ENCODE peak calls at places on chromosome 19, in seven cellular contexts. W, L, S, C, X, T and M are unnamed samples.

GRCh38 chr19:15014579-15014978 is 34.7 kb upstream of the CASP14 start:
- DNase-seq in W (no peak), L (no peak), S (no peak), C (no peak), X (no peak), T (no peak), M (no peak)

GRCh38 chr19:32606289-32606688 is 25.3 kb downstream of the PDCD5 start:
- DNase-seq in W (no peak), L (no peak), S (no peak), C (no peak), X (no peak), T (no peak), M (no peak)

GRCh38 chr19:7973883-7974282 is 30.4 kb upstream of the TIMM44 start:
- DNase-seq in W (no peak), L (no peak), S (no peak), C (no peak), X (no peak), T (no peak), M (no peak)

GRCh38 chr19:45179063-45179847 is 671 bp downstream of the BLOC1S3 start:
- DNase-seq in W (no peak), L (no peak), S (no peak), C (no peak), X (no peak), T (no peak), M (peak; percentile 17)

GRCh38 chr19:15144046-15144646 is 36.9 kb downstream of the SYDE1 start:
- DNase-seq in W (no peak), L (no peak), S (no peak), C (no peak), X (no peak), T (no peak), M (no peak)

GRCh38 chr19:30677702-30678101 is 305.5 kb downstream of the ZNF536 start:
- DNase-seq in W (no peak), L (no peak), S (no peak), C (no peak), X (no peak), T (no peak), M (no peak)

GRCh38 chr19:33621811-33622504 is at the start of gene CHST8:
- DNase-seq in W (peak; percentile 86), L (no peak), S (no peak), C (no peak), X (no peak), T (peak; percentile 11), M (no peak)

GRCh38 chr19:51686171-51686570 is 7.0 kb upstream of the SPACA6 start:
- DNase-seq in W (no peak), L (no peak), S (no peak), C (no peak), X (no peak), T (no peak), M (no peak)

GRCh38 chr19:13102666-13103584 is at the start of gene LYL1:
- DNase-seq in W (peak; percentile 77), L (no peak), S (peak; percentile 45), C (peak; percentile 18), X (no peak), T (peak; percentile 98), M (no peak)

GRCh38 chr19:13260883-13261653 is 110.9 kb downstream of the IER2 start:
- DNase-seq in W (no peak), L (peak; percentile 94), S (no peak), C (peak; percentile 49), X (peak; percentile 79), T (peak; percentile 57), M (peak; percentile 93)

GRCh38 chr19:30132312-30133075 is 190.5 kb downstream of the URI1 start:
- DNase-seq in W (no peak), L (no peak), S (no peak), C (no peak), X (no peak), T (no peak), M (no peak)

GRCh38 chr19:32289566-32290210 is 55.7 kb upstream of the ZNF507 start:
- DNase-seq in W (no peak), L (no peak), S (no peak), C (no peak), X (no peak), T (no peak), M (no peak)

GRCh38 chr19:4295972-4296771 is 6.0 kb downstream of the TMIGD2 start:
- DNase-seq in W (no peak), L (no peak), S (no peak), C (no peak), X (no peak), T (peak; percentile 18), M (no peak)
- H3K4me2 ChIP-seq in W (no peak overlapping the region), L (no peak overlapping the region), S (no peak overlapping the region), C (no peak overlapping the region), X (no peak overlapping the region), T (no peak overlapping the region), M (no peak overlapping the region)

DNA sequence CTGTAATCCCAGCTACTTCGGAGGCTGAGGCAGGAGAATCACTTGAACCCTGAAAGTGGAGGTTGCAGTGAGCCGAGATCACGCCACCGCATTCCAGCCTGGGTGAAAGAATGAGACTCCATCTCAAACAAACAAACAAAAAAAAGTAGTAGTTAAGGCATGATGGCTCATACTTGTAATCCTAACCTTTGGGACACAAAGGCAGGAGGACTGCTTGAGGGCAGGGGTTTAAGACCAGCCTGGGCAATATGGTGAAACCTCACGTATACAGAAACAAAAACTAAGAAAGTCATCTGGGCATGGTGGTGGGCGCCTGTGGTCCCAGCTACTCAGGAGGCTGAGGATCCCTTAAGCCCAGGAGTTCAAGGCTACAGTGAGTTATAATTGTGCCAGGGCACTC is 1.8 kb downstream of the DNMT1 start:
- DNase-seq in W (no peak), L (no peak), S (no peak), C (no peak), X (no peak), T (no peak), M (no peak)
- TF ChIP-seq POLR2A in W (no peak), L (no peak), S (no peak), C (no peak), X (no peak), T (no peak), M (no peak)

DNA sequence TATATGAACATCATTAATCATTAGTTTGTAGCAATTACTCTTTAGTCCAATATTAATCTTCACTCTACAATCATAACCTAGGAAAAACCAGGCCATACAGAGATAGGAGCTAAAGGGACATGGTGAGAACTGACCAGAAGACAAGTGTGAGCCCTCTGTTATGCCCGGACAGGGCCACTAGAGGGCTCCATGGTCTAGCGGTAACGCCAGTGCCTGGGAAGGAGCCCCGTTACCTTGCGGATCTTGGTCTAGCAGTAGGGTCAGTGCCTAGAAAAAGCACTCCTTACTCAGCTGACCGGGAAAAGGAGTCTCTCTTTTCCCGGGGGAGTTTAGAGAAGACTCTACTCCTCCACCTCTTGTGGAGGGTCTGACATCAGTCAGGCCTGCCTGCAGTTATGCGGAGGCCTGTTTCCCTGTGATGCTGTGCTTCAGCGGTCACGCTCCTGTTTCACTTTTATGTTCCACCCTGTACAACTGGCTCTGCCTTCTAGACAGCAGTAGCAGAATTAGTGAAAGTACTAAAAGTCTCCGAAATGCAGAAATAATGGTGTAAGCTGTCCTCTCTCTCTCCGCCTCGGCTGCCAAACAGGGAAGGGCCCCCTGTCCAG is 13.8 kb downstream of the OR7D4 start:
- DNase-seq in W (peak; percentile 74), L (peak; percentile 34), S (peak; percentile 33), C (peak; percentile 32), X (no peak), T (peak; percentile 58), M (peak; percentile 54)
- H3K4me2 ChIP-seq in W (no peak overlapping the region), L (no peak overlapping the region), S (peak overlapping the region; percentile 63), C (no peak overlapping the region), X (no peak overlapping the region), T (no peak overlapping the region), M (peak overlapping the region; percentile 93)

DNA sequence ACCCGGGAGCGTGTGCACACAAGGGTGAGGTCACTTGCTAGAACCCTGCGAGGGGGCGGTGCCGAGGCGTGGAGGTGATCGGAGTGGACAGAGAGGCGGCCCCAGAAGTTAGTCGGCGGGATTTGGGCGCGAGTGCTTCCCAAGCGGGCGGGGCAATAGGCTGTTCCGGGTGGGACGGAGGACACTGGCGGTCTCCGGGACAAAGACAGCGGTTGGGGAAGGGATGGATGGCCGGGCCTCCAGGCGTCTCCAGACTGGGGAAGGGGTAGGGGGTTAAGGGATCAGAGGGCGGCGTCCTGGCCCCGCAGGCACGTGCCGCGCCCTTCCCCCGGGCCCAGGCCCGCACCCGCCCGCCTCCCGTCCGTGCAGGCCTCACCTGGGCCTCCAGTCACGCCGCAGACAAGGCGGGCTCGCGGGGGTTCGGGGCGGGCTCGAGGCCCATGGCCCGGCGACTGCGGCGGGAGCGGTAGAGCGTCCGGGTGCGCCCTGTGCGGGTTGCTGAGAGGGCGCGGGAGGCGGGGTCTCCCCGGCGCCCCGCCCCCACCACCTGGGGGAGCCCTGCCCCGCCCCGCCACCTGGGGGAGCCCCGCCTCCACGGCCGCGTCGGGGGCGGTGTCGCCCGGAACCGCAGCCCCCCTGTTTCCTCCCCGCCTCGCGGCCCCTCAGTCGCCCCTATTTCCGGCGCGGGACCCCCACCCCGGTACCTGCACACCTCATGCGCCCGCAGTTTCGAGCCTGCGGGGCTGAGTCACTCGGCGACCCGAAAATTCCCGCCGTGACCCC is at the start of gene LPAR2:
- DNase-seq in W (peak; percentile 89), L (peak; percentile 24), S (no peak), C (no peak), X (no peak), T (no peak), M (no peak)
- TF ChIP-seq POLR2A in W (peak; percentile 66), L (peak; percentile 54), S (no peak), C (no peak), X (peak; percentile 31), T (no peak), M (no peak)

GRCh38 chr19:17327654-17328516 is 6.8 kb downstream of the ANO8 start:
- DNase-seq in W (peak; percentile 89), L (peak; percentile 82), S (peak; percentile 13), C (no peak), X (no peak), T (peak; percentile 52), M (no peak)
- H3K4me2 ChIP-seq in W (peak overlapping the region; percentile 83), L (peak overlapping the region; percentile 86), S (no peak overlapping the region), C (no peak overlapping the region), X (peak overlapping the region; percentile 84), T (peak overlapping the region; percentile 44), M (no peak overlapping the region)

DNA sequence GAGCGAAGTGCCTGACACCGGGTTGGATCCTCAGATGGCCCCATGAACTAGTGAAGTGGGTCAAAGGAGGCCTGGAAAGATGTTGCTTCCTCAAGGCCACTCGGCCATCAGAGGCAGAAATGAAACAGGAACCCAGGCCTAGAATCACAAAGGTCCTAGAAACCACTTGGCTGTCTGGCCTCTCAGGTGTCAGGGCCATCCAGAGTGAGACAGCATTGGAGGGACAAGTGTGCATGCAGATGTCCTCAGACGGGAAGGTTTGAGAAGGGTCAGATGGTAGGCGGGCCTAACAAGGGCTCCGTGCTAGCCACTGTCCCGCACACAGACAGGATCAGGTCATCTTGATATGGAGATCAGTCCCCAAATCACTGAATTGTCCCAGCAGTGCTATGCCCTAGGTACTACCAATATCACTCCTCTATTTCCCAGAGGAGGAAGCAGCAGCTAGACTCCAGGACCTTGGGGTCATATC is 14.3 kb downstream of the CCDC97 start:
- DNase-seq in W (no peak), L (no peak), S (no peak), C (peak; percentile 41), X (no peak), T (no peak), M (no peak)
- TF ChIP-seq POLR2A in W (no peak), L (no peak), S (no peak), C (no peak), X (no peak), T (peak; percentile 33), M (no peak)

DNA sequence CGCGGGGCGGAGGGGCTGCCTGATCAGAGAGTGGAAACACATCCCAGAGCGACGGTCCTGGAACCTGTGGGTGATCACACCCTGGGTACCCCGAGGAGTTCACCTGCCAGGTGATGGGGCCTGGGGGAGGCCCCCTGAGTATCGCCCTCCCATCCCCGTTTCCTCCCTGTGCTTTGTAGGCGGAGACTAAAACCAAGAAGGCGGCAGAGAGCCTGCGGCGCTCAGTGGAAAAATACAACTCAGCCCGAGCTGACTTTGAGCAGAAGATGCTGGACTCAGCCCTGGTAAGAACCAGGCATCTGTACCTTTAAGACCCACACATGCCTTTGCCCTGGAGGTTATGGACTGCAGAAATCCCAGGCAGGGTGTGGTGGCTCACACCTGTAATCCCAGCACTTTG is 19.3 kb downstream of the FCHO1 start:
- DNase-seq in W (no peak), L (no peak), S (no peak), C (no peak), X (no peak), T (no peak), M (no peak)
- H3K4me2 ChIP-seq in W (no peak overlapping the region), L (no peak overlapping the region), S (no peak overlapping the region), C (no peak overlapping the region), X (no peak overlapping the region), T (no peak overlapping the region), M (no peak overlapping the region)